ENCODE peak calls at places on chromosomes 16 and 17, in four cellular contexts. Q is trophoblast cell; Z is Panc1; U is effector memory CD4-positive, alpha-beta T cell. L is an unnamed sample.

GRCh38 chr16:22098538-22099255 is 6.4 kb downstream of the VWA3A start:
- DNase-seq in Q (peak; percentile 7), Z (peak; percentile 41), U (no peak), L (peak; percentile 49)

GRCh38 chr17:41499714-41500113 is 5.7 kb downstream of the KRT13 start:
- DNase-seq in Z (no peak), Q (no peak), U (no peak), L (no peak)

GRCh38 chr17:330993-331701 is 21.5 kb downstream of the RPH3AL start:
- DNase-seq in U (no peak), Q (no peak), Z (no peak), L (no peak)

GRCh38 chr16:78523212-78523995 is 423.9 kb downstream of the WWOX start:
- DNase-seq in U (no peak), Q (no peak), Z (no peak), L (no peak)

GRCh38 chr17:66952031-66952524 is 12.4 kb upstream of the CACNG4 start:
- DNase-seq in U (no peak), Q (peak; percentile 99), Z (peak; percentile 67), L (peak; percentile 84)

GRCh38 chr16:87407511-87408112 is 15.5 kb downstream of the MAP1LC3B start:
- DNase-seq in Z (no peak), Q (no peak), U (no peak), L (no peak)

GRCh38 chr16:69033550-69033949 is 71.9 kb upstream of the HAS3 start:
- DNase-seq in Z (no peak), U (no peak), Q (no peak), L (no peak)

GRCh38 chr16:20637247-20637646 is 60.2 kb downstream of the ACSM1 start:
- DNase-seq in Q (no peak), U (no peak), Z (no peak), L (no peak)

GRCh38 chr16:17266606-17267313 is 204.0 kb downstream of the XYLT1 start:
- DNase-seq in U (no peak), Q (no peak), Z (no peak), L (no peak)

GRCh38 chr17:79845601-79845949 is 6.3 kb upstream of the CBX4 start:
- DNase-seq in U (no peak), Z (no peak), Q (no peak), L (peak; percentile 22)

GRCh38 chr17:18261659-18262058 is 1.2 kb downstream of the MIEF2 start:
- DNase-seq in Z (no peak), Q (no peak), U (no peak), L (no peak)

GRCh38 chr17:5011928-5012327 is 14.2 kb downstream of the KIF1C start:
- DNase-seq in Q (no peak), U (no peak), Z (no peak), L (no peak)

GRCh38 chr16:67431077-67431804 is at the start of gene HSD11B2:
- DNase-seq in U (no peak), Q (peak; percentile 72), Z (no peak), L (peak; percentile 31)

GRCh38 chr16:11621920-11622651 is 35.4 kb upstream of the LITAF start:
- DNase-seq in U (no peak), Z (no peak), Q (no peak), L (no peak)

GRCh38 chr17:10234033-10234432 is 35.6 kb upstream of the GAS7 start:
- DNase-seq in Q (peak; percentile 24), Z (no peak), U (no peak), L (no peak)
- H3K4me3 ChIP-seq in Q (no peak overlapping the region), Z (no peak overlapping the region), U (no peak overlapping the region), L (no peak overlapping the region)

GRCh38 chr17:8153550-8153956 is 1.3 kb upstream of the PER1 start:
- DNase-seq in U (no peak), Q (no peak), Z (no peak), L (peak; percentile 97)

GRCh38 chr17:8152981-8153549 is 861 bp upstream of the PER1 start:
- DNase-seq in Z (no peak), Q (no peak), U (no peak), L (no peak)

GRCh38 chr17:8153957-8154607 is 1.9 kb upstream of the PER1 start:
- DNase-seq in Q (peak; percentile 81), Z (peak; percentile 87), U (peak; percentile 93), L (peak; percentile 99)

GRCh38 chr17:8155341-8156173 is 3.4 kb upstream of the PER1 start:
- DNase-seq in Q (no peak), U (no peak), Z (no peak), L (no peak)

DNA sequence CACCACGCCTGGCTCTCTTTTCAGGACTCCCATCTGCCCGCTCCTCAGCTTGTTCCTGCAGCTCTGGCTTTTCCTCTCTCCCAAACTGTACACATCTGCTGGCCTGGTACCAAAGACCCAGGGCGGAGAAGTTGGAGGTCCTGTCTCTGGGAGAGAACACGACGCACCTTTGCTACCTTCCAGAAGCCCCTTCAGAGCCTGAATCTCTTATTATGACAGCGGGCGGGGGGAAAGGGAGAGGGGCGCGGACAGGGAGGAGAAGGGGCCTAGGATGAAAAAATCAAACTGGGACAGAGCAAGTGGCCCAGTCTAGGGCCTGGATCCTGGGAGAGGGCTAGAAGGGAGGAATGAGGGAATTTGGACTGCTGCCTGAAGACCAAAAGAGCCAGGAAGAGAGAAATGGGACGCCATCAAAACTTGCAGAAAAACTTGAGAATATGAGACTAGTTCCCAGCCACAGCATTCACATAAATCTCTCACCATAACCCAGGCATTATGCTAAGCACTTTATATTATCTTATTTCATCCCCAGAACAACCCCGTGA is 2.5 kb upstream of the PER1 start:
- DNase-seq in Q (no peak), Z (no peak), U (no peak), L (no peak)
- H3K4me3 ChIP-seq in Q (peak overlapping the region; percentile 55), Z (peak overlapping the region; percentile 73), U (peak overlapping the region; percentile 94), L (peak overlapping the region; percentile 84)

GRCh38 chr17:19671433-19671832 is 22.9 kb downstream of the ALDH3A2 start:
- DNase-seq in Q (no peak), U (no peak), Z (no peak), L (peak; percentile 36)
- H3K4me3 ChIP-seq in Q (no peak overlapping the region), U (no peak overlapping the region), Z (no peak overlapping the region), L (no peak overlapping the region)

DNA sequence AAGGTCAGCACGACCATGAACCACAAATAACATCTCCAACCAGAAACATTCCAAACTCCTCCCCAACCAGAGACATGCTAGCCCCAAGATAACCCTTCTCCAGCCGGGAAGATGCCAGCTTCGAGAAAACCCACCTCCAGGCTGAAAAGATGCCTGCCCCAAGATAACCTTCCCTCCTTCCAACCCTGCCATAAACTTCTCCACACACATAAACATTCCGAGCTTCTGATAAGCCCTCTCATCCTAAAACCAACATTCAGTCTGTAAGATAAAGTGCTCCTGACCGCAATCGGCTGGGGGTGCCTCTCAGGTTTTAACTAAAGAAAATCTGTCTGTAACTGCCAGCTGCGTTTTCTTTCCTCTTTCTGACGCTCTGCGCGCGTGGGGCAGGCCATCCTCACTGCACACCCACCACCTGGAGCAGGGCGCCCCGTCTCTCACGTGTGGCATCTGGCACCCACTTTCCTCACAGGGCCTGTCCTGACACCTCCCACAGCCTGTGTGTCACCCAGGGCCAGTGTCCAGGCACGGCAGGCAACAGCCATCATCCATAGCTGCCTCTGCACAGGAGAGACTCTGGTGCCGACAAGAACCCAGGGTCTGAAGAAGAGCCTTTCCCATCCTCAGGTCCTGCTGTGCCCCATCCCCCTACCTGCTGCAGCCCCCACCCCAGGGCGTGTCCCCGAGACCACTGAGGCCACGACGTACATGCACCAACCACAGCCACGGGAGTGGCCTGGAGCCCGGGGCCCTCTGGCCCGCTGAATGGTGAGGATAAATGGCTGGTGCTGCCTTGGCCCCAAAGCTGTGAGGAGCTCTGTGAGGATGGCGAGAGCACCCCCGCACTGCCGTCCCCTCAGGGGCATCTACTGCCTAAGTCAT is 3.7 kb downstream of the TEPSIN start:
- DNase-seq in Z (no peak), U (no peak), Q (no peak), L (no peak)
- H3K4me3 ChIP-seq in Z (no peak overlapping the region), U (no peak overlapping the region), Q (no peak overlapping the region), L (no peak overlapping the region)

GRCh38 chr17:48721009-48721402 is 1.3 kb downstream of the PRAC1 start:
- DNase-seq in U (no peak), Z (no peak), Q (no peak), L (no peak)

GRCh38 chr17:48718162-48718780 is 4.0 kb downstream of the PRAC1 start:
- DNase-seq in Z (no peak), U (no peak), Q (no peak), L (no peak)

GRCh38 chr17:48718781-48719641 is 3.3 kb downstream of the PRAC1 start:
- DNase-seq in Q (no peak), U (no peak), Z (no peak), L (peak; percentile 16)

GRCh38 chr17:48720263-48721008 is 1.9 kb downstream of the PRAC1 start:
- DNase-seq in Z (no peak), U (no peak), Q (no peak), L (no peak)

GRCh38 chr17:48719642-48720262 is 2.6 kb downstream of the PRAC1 start:
- DNase-seq in Q (no peak), U (no peak), Z (no peak), L (no peak)
- H3K4me3 ChIP-seq in Q (no peak overlapping the region), U (no peak overlapping the region), Z (no peak overlapping the region), L (no peak overlapping the region)

GRCh38 chr16:84546669-84547538 is 42.4 kb upstream of the MEAK7 start:
- DNase-seq in Z (no peak), Q (no peak), U (no peak), L (no peak)

GRCh38 chr16:84547539-84548058 is 43.1 kb upstream of the MEAK7 start:
- DNase-seq in Q (no peak), Z (no peak), U (no peak), L (no peak)

GRCh38 chr16:84548971-84549844 is 44.7 kb upstream of the MEAK7 start:
- DNase-seq in Q (no peak), Z (no peak), U (peak; percentile 11), L (no peak)

GRCh38 chr16:84550096-84550495 is 45.6 kb upstream of the MEAK7 start:
- DNase-seq in U (no peak), Z (no peak), Q (no peak), L (no peak)

GRCh38 chr16:84548508-84548907 is 44.0 kb upstream of the MEAK7 start:
- DNase-seq in U (no peak), Q (no peak), Z (no peak), L (no peak)
- H3K4me3 ChIP-seq in U (no peak overlapping the region), Q (no peak overlapping the region), Z (no peak overlapping the region), L (no peak overlapping the region)

DNA sequence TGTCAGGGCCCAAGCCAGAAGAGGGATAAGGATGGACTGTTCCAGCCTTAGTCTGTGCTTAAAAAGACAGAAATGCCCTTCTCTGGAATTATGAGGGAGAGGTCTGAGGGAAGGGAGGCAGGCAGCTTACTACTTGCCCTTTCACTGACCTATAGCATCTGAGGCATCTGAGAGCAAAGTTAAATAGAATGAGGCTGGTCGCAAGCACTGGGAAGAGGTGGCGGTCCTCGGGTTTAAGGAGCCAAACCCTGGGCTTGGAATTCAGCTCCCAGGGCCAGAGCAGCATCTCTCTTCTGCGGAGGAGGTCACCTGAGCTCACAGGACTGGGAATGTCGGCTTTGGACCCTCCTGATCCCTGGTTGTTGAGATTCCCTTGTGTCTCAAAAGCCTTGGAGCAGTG is 3.1 kb upstream of the LIMD2 start:
- DNase-seq in U (no peak), Q (no peak), Z (no peak), L (no peak)
- H3K4me3 ChIP-seq in U (peak overlapping the region; percentile 38), Q (no peak overlapping the region), Z (no peak overlapping the region), L (no peak overlapping the region)

GRCh38 chr16:6562985-6563384 is 769.7 kb upstream of the RBFOX1 start:
- DNase-seq in U (no peak), Z (no peak), Q (no peak), L (no peak)

GRCh38 chr16:6558133-6558532 is 774.5 kb upstream of the RBFOX1 start:
- DNase-seq in Q (no peak), U (no peak), Z (no peak), L (no peak)

DNA sequence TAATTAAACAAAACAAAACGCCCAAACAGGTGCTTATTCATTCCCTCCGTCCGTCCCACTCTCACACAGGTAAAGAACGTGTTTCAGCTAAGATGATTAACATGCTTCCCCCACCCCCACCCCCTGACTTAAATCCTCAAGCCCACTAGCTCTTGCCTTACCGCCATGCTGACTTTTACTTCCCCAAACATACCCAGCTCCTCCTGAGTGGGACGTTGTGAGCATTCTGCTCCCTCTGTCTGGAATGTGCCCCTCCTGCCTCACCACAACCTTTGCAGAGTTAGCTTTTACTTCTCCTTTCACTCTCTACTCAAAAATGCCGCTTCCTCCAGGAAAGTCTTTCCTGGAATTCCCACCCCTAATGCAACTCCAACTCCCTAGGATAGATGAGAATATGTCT is 774.0 kb upstream of the RBFOX1 start:
- DNase-seq in Q (no peak), Z (no peak), U (no peak), L (no peak)
- H3K4me3 ChIP-seq in Q (no peak overlapping the region), Z (no peak overlapping the region), U (no peak overlapping the region), L (no peak overlapping the region)

L was measured in AG10803.